ENCODE peak calls at places on chromosomes 16 and 17, in five cellular contexts. P is foreskin fibroblast, G is heart left ventricle, U is RWPE1, N is lower lobe of right lung. V is an unnamed sample.

GRCh38 chr17:53470626-53471025 is 352.1 kb upstream of the KIF2B start:
- DNase-seq in N (no peak), G (no peak), P (no peak), U (no peak), V (no peak)

GRCh38 chr17:7315570-7316243 is 547 bp upstream of the GPS2 start:
- DNase-seq in G (peak; percentile 39), U (no peak), N (no peak), P (no peak), V (no peak)

GRCh38 chr17:79003661-79004411 is 5.7 kb downstream of the CANT1 start:
- DNase-seq in P (no peak), U (no peak), G (no peak), N (no peak), V (no peak)

GRCh38 chr17:73750975-73751374 is 106.7 kb upstream of the SDK2 start:
- DNase-seq in G (no peak), P (no peak), U (no peak), N (no peak), V (no peak)

GRCh38 chr16:22969567-22969966 is 155.6 kb downstream of the HS3ST2 start:
- DNase-seq in U (peak; percentile 37), P (no peak), N (no peak), G (no peak), V (no peak)

GRCh38 chr17:31550389-31551056 is 159.0 kb downstream of the RAB11FIP4 start:
- DNase-seq in P (no peak), U (no peak), G (no peak), N (peak; percentile 60), V (no peak)

GRCh38 chr17:15782809-15783208 is 50.7 kb downstream of the TBC1D26 start:
- DNase-seq in G (peak; percentile 69), N (peak; percentile 78), P (peak; percentile 74), U (no peak), V (no peak)

GRCh38 chr17:42578282-42578869 is 847 bp upstream of the PSMC3IP start:
- DNase-seq in U (peak; percentile 83), P (peak; percentile 82), G (peak; percentile 68), N (peak; percentile 79), V (peak; percentile 92)

GRCh38 chr17:81566461-81567126 is 14.4 kb upstream of the FAAP100 start:
- DNase-seq in P (peak; percentile 93), G (peak; percentile 62), N (no peak), U (peak; percentile 81), V (peak; percentile 92)

GRCh38 chr16:77434365-77435239 is at the start of gene ADAMTS18:
- DNase-seq in P (no peak), G (no peak), N (no peak), U (no peak), V (no peak)

GRCh38 chr17:47621293-47622178 is 28.2 kb upstream of the KPNB1 start:
- DNase-seq in G (peak; percentile 61), N (no peak), P (peak; percentile 89), U (peak; percentile 92), V (peak; percentile 11)

GRCh38 chr17:78525511-78526160 is 51.6 kb downstream of the DNAH17 start:
- DNase-seq in P (no peak), G (no peak), N (no peak), U (no peak), V (no peak)

GRCh38 chr17:57557793-57558681 is 187.1 kb downstream of the CCDC182 start:
- DNase-seq in N (no peak), P (peak; percentile 40), U (peak; percentile 85), G (no peak), V (peak; percentile 81)

GRCh38 chr16:6862058-6862457 is 470.6 kb upstream of the RBFOX1 start:
- DNase-seq in U (no peak), G (no peak), P (no peak), N (no peak), V (no peak)

GRCh38 chr16:15857779-15858560 is 1.1 kb upstream of the MYH11 start:
- DNase-seq in U (no peak), N (no peak), G (peak; percentile 64), P (peak; percentile 45), V (no peak)

GRCh38 chr17:62625870-62626200 is 1.6 kb upstream of the MRC2 start:
- DNase-seq in P (peak; percentile 45), N (no peak), U (no peak), G (no peak), V (no peak)

GRCh38 chr17:82228842-82229685 is at the start of gene SLC16A3:
- DNase-seq in N (peak; percentile 87), U (peak; percentile 81), P (peak; percentile 95), G (peak; percentile 76), V (peak; percentile 85)

GRCh38 chr17:9356488-9356911 is 219.1 kb downstream of the STX8 start:
- DNase-seq in G (no peak), P (no peak), N (peak; percentile 55), U (no peak), V (no peak)

GRCh38 chr16:85148959-85149358 is 36.7 kb upstream of the CIBAR2 start:
- DNase-seq in N (no peak), P (peak; percentile 53), G (peak; percentile 57), U (no peak), V (no peak)

GRCh38 chr17:49227436-49228261 is 2.9 kb downstream of the PHOSPHO1 start:
- DNase-seq in G (peak; percentile 67), N (peak; percentile 78), U (peak; percentile 73), P (peak; percentile 84), V (peak; percentile 79)

GRCh38 chr16:27826893-27827289 is 236.6 kb downstream of the GSG1L start:
- DNase-seq in N (no peak), G (no peak), U (no peak), P (no peak), V (no peak)

GRCh38 chr17:82065193-82065637 is 389 bp downstream of the DUS1L start:
- DNase-seq in U (peak; percentile 30), N (no peak), P (peak; percentile 61), G (peak; percentile 33), V (no peak)

GRCh38 chr17:34850023-34850422 is 111.2 kb downstream of the CCT6B start:
- DNase-seq in U (no peak), G (no peak), N (no peak), P (peak; percentile 4), V (peak; percentile 38)

GRCh38 chr17:29659155-29659554 is 36.4 kb upstream of the CORO6 start:
- DNase-seq in N (no peak), G (no peak), P (no peak), U (no peak), V (no peak)

GRCh38 chr16:20867585-20867984 is 32.6 kb downstream of the DCUN1D3 start:
- DNase-seq in N (no peak), P (peak; percentile 55), G (no peak), U (no peak), V (no peak)

GRCh38 chr16:88013091-88013609 is 61.9 kb downstream of the BANP start:
- DNase-seq in U (no peak), N (peak; percentile 71), P (peak; percentile 21), G (no peak), V (no peak)

GRCh38 chr16:89410794-89411309 is 79.5 kb downstream of the ANKRD11 start:
- DNase-seq in N (peak; percentile 82), G (peak; percentile 62), P (peak; percentile 94), U (peak; percentile 29), V (no peak)

GRCh38 chr17:28112199-28112995 is 69.9 kb downstream of the NLK start:
- DNase-seq in G (no peak), N (no peak), P (peak; percentile 67), U (no peak), V (no peak)

GRCh38 chr17:58319181-58320162 is 9.1 kb downstream of the TSPOAP1 start:
- DNase-seq in U (no peak), G (no peak), N (peak; percentile 37), P (no peak), V (no peak)

GRCh38 chr17:62966426-62967110 is 533 bp downstream of the TANC2 start:
- DNase-seq in N (peak; percentile 80), P (peak; percentile 42), G (no peak), U (peak; percentile 48), V (peak; percentile 28)

GRCh38 chr17:77320501-77321256 is 179.9 kb downstream of the SEC14L1 start:
- DNase-seq in U (no peak), G (no peak), P (peak; percentile 70), N (no peak), V (peak; percentile 75)

GRCh38 chr17:42651392-42651791 is 7.7 kb upstream of the TUBG2 start:
- DNase-seq in N (no peak), G (no peak), U (no peak), P (no peak), V (peak; percentile 40)

GRCh38 chr17:42431758-42432161 is 8.7 kb upstream of the CAVIN1 start:
- DNase-seq in P (peak; percentile 56), G (no peak), U (no peak), N (no peak), V (no peak)

GRCh38 chr16:5010576-5011329 is 23.0 kb downstream of the NAGPA start:
- DNase-seq in U (no peak), N (no peak), G (no peak), P (no peak), V (no peak)
- TF ChIP-seq CTCF in U (no peak), N (no peak), G (no peak), P (no peak), V (no peak)

GRCh38 chr16:56793504-56793903 is 63.6 kb downstream of the NUP93 start:
- DNase-seq in G (no peak), N (no peak), U (no peak), P (peak; percentile 69), V (peak; percentile 43)
- TF ChIP-seq CTCF in G (peak; percentile 20), N (peak; percentile 33), U (peak; percentile 38), P (peak; percentile 32), V (peak; percentile 38)

GRCh38 chr16:30525844-30526136 is 576 bp downstream of the ZNF768 start:
- DNase-seq in P (no peak), G (no peak), U (no peak), N (no peak), V (no peak)

GRCh38 chr16:30526137-30526822 is at the start of gene ZNF768:
- DNase-seq in U (no peak), P (peak; percentile 69), N (peak; percentile 64), G (no peak), V (peak; percentile 63)

GRCh38 chr16:30527635-30528178 is 1.3 kb upstream of the ZNF768 start:
- DNase-seq in G (no peak), P (peak; percentile 46), N (peak; percentile 57), U (peak; percentile 63), V (peak; percentile 89)

GRCh38 chr16:30528799-30529457 is 2.6 kb upstream of the ZNF768 start:
- DNase-seq in G (no peak), U (no peak), N (no peak), P (no peak), V (no peak)

DNA sequence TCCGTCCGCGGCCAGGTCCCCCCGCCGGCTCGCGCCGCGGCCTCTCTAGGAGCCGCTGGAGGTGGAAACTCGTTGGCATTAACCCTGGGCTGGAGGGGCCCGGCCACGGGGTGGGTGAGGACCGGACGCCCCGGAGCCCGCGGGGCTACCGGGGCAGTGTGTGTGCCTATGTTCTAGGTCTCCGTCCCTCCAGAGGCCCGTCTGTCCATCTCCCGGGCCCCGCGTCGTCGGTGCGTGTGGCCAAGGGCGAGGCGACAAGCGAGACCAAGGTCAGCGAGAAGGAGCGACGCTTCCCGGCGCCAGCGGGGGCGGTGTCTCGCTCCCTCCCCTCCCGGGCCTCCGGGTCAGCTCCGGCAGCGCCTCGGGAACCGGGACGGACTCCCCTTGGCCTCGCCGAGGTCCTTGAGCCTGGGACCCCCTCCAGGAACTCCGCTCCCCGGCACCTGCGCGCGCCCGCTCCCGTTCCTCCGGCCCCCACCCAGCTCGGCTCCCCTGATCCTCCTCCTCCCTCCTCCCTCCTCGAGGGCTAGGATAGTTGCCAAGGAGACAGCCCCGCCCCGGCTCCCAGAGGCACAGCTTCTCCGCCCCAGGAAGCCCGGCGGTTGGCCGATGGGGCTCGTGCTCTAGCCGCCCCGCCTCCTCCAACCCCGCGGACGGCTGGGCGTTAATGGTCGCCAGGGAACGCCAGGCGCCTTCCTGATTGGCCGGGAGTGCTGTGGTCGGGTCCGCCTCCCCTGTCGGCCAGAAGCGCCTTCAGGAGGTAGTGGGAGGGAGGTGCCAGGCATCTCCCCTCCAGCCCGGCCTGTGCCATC is 663 bp upstream of the ZNF768 start:
- DNase-seq in G (peak; percentile 99), N (peak; percentile 99), P (peak; percentile 100), U (peak; percentile 98), V (peak; percentile 99)
- TF ChIP-seq CTCF in G (peak; percentile 30), N (peak; percentile 26), P (no peak), U (no peak), V (no peak)

GRCh38 chr17:65797809-65798208 is 236.4 kb upstream of the AXIN2 start:
- DNase-seq in N (no peak), P (no peak), G (no peak), U (no peak), V (peak; percentile 19)
- TF ChIP-seq CTCF in N (no peak), P (no peak), G (no peak), U (no peak), V (peak; percentile 45)

V was measured in NB4.